ENCODE peak calls at places on chromosomes 13 and 19, in six cellular contexts. T is H1, Z is GM12878, J is GM12892, P is HepG2, X is K562. W is an unnamed sample.

GRCh38 chr13:44840131-44840530 is 149.1 kb downstream of the NUFIP1 start:
- DNase-seq in T (no peak), Z (no peak), J (no peak), P (no peak), X (no peak), W (no peak)

GRCh38 chr13:51249767-51250741 is 27.9 kb downstream of the FAM124A start:
- DNase-seq in T (no peak), Z (no peak), J (no peak), P (peak), X (no peak), W (peak)

GRCh38 chr19:959935-960502 is 24.1 kb upstream of the WDR18 start:
- DNase-seq in T (no peak), Z (no peak), J (no peak), P (peak), X (no peak), W (no peak)

GRCh38 chr19:7415163-7415856 is 66.6 kb downstream of the ARHGEF18 start:
- DNase-seq in T (no peak), Z (no peak), J (no peak), P (peak), X (no peak), W (no peak)

GRCh38 chr13:105806335-105806920 is 729.0 kb downstream of the EFNB2 start:
- DNase-seq in T (no peak), Z (no peak), J (no peak), P (no peak), X (no peak), W (no peak)

GRCh38 chr13:22060187-22060586 is 389.3 kb downstream of the FGF9 start:
- DNase-seq in T (no peak), Z (no peak), J (no peak), P (no peak), X (no peak), W (no peak)

GRCh38 chr19:47492571-47493377 is 8.8 kb upstream of the KPTN start:
- DNase-seq in T (no peak), Z (no peak), J (no peak), P (no peak), X (no peak), W (no peak)

GRCh38 chr19:8363803-8364771 is at the start of gene ANGPTL4:
- DNase-seq in T (no peak), Z (no peak), J (no peak), P (no peak), X (peak), W (no peak)

GRCh38 chr13:80342541-80343371 is 1.8 kb upstream of the SPRY2 start:
- DNase-seq in T (no peak), Z (no peak), J (no peak), P (peak), X (peak), W (no peak)

GRCh38 chr13:31905896-31906295 is 125.7 kb upstream of the FRY start:
- DNase-seq in T (no peak), Z (no peak), J (no peak), P (no peak), X (no peak), W (no peak)

GRCh38 chr19:6551607-6552450 is 21.0 kb downstream of the TNFSF9 start:
- DNase-seq in T (no peak), Z (no peak), J (peak), P (peak), X (peak), W (peak)

GRCh38 chr13:27176772-27177171 is 5.2 kb upstream of the USP12 start:
- DNase-seq in T (no peak), Z (no peak), J (no peak), P (no peak), X (no peak), W (no peak)

GRCh38 chr13:106772202-106772601 is 204.3 kb upstream of the ARGLU1 start:
- DNase-seq in T (no peak), Z (no peak), J (no peak), P (no peak), X (no peak), W (no peak)

GRCh38 chr19:50377051-50377441 is 789 bp downstream of the NR1H2 start:
- DNase-seq in T (no peak), Z (no peak), J (no peak), P (peak), X (peak), W (no peak)

GRCh38 chr19:45008554-45008953 is 7.3 kb downstream of the RELB start:
- DNase-seq in T (no peak), Z (no peak), J (no peak), P (no peak), X (peak), W (no peak)

GRCh38 chr19:45103200-45103624 is 10.2 kb downstream of the PPP1R37 start:
- DNase-seq in T (no peak), Z (no peak), J (no peak), P (no peak), X (no peak), W (no peak)

GRCh38 chr19:35757749-35758608 is at the start of gene PROSER3:
- DNase-seq in T (peak), Z (peak), J (peak), P (peak), X (peak), W (peak)

GRCh38 chr13:41384749-41385503 is 72.4 kb upstream of the RGCC start:
- DNase-seq in T (no peak), Z (no peak), J (no peak), P (no peak), X (peak), W (no peak)

GRCh38 chr19:10290876-10291553 is 1.3 kb downstream of the ICAM5 start:
- DNase-seq in T (no peak), Z (no peak), J (no peak), P (peak), X (peak), W (no peak)

GRCh38 chr13:83350569-83350968 is 531.7 kb downstream of the SLITRK1 start:
- DNase-seq in T (no peak), Z (no peak), J (no peak), P (no peak), X (no peak), W (no peak)

GRCh38 chr19:46426035-46426505 is 2.7 kb downstream of the PNMA8C start:
- DNase-seq in T (no peak), Z (no peak), J (no peak), P (peak), X (no peak), W (no peak)

GRCh38 chr13:90984737-90985136 is 362.8 kb upstream of the MIR17HG start:
- DNase-seq in T (no peak), Z (no peak), J (no peak), P (no peak), X (no peak), W (no peak)

GRCh38 chr13:94481966-94482365 is 2.5 kb upstream of the DCT start:
- DNase-seq in T (no peak), Z (no peak), J (no peak), P (peak), X (no peak), W (no peak)

GRCh38 chr19:47036233-47036651 is 12.2 kb downstream of the TMEM160 start:
- DNase-seq in T (no peak), Z (no peak), J (no peak), P (no peak), X (peak), W (no peak)

GRCh38 chr13:98397861-98398260 is 179.0 kb downstream of the STK24 start:
- DNase-seq in T (no peak), Z (no peak), J (no peak), P (no peak), X (no peak), W (no peak)

DNA sequence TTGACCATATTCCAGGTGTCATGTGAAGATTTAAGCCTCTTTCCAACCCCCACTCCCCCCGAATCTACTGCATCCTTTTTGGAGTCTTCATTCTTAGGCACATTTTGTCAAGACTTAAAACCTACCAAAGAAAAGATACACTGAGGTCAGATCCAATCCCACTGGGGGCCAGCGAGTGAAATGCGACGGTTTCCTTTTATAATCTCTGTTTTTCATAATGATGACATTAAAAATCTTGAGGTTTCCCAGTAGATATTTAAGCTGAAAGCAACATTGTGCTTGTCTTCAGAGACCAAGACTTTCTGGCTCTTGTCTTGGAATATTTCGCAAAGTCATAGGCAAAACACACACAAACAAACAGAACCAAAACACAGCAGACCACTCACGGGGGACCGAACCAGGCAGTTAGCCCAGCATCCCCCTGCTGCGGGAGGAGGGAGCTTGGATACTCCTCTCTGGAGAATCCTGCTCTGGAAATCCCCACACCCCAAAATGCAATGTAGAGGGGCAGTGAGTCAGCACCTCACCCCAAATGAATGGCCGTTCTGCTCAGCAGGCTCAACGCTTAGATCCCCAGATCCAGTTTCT is 521 bp upstream of the GAS6 start:
- DNase-seq in T (no peak), Z (no peak), J (no peak), P (no peak), X (no peak), W (no peak)
- TF ChIP-seq TAF1 in T (no peak), Z (no peak), J (no peak), P (no peak), X (no peak), W (no peak)

GRCh38 chr19:52691215-52691610 is 43.6 kb downstream of the ZNF611 start:
- DNase-seq in T (no peak), Z (no peak), J (no peak), P (no peak), X (peak), W (no peak)

GRCh38 chr19:52689804-52690394 is 44.9 kb downstream of the ZNF611 start:
- DNase-seq in T (no peak), Z (no peak), J (peak), P (no peak), X (peak), W (no peak)

GRCh38 chr19:52692431-52693008 is 42.3 kb downstream of the ZNF611 start:
- DNase-seq in T (no peak), Z (no peak), J (no peak), P (no peak), X (peak), W (no peak)

GRCh38 chr19:52691737-52692136 is 43.1 kb downstream of the ZNF611 start:
- DNase-seq in T (no peak), Z (peak), J (no peak), P (no peak), X (peak), W (no peak)

GRCh38 chr19:52690395-52691214 is 44.2 kb downstream of the ZNF611 start:
- DNase-seq in T (peak), Z (peak), J (peak), P (peak), X (peak), W (peak)
- TF ChIP-seq POLR2A in T (no peak), Z (peak), J (peak), P (peak), X (peak), W (no peak)

DNA sequence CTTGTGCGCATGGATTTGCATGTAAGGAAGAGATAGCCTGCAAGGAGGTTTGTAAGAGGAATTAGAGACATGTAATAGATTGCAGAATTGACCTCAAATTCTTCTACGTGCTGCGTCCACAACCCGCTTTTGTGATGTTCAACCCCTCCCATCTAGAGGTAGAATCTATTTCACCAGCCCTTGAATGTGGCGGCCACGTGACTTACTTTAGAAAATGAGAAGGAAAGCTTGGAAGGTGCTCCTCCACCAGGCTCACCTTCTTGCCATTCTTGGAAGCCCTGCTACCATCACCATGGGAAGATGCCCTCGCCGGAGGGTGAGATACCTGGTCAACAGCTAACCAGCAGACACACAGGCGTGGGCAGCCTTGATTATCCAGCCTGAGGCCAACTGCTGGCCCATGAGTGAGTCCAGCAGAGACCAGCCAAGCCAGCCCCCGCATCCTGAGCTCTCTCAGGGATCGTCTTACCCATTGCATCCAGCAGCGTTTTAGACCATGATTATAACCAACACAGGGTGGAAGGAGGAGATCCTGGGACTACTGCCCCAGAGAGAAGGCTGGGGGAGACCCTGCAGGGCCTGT is 7.6 kb upstream of the PEPD start:
- DNase-seq in T (no peak), Z (no peak), J (no peak), P (no peak), X (no peak), W (no peak)
- TF ChIP-seq TAF1 in T (no peak), Z (no peak), J (no peak), P (no peak), X (no peak), W (no peak)

DNA sequence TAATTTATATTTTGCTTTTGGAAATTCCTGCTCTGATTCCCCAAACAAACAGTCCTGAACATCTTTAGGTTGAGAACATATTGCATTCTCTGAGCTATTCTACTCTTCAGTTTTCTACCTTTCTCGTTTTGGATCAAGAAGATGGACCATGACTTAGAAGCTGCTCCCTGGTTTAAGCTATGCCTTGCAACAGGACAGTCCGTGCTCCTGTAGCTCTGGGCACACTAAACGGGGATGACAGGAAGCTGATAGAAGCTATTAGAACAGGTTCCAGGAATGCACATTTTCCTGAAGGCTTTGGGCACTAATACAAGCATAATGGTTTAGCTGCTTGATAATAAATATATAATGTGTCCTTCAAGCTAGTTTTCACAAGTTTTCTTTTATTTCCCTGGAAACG is 385.2 kb downstream of the HS6ST3 start:
- DNase-seq in T (no peak), Z (no peak), J (no peak), P (no peak), X (no peak), W (no peak)
- TF ChIP-seq POLR2A in T (no peak), Z (no peak), J (no peak), P (no peak), X (no peak), W (no peak)

GRCh38 chr19:18340237-18340989 is at the start of gene PGPEP1:
- DNase-seq in T (no peak), Z (no peak), J (peak), P (no peak), X (peak), W (peak)
- TF ChIP-seq TAF1 in T (peak), Z (no peak), J (no peak), P (peak), X (peak), W (no peak)

GRCh38 chr13:33815011-33815550 is 2.9 kb upstream of the RFC3 start:
- DNase-seq in T (no peak), Z (no peak), J (no peak), P (peak), X (no peak), W (no peak)

GRCh38 chr13:33817513-33817842 is 471 bp upstream of the RFC3 start:
- DNase-seq in T (no peak), Z (no peak), J (no peak), P (no peak), X (no peak), W (no peak)

GRCh38 chr13:33816912-33817311 is 1.0 kb upstream of the RFC3 start:
- DNase-seq in T (no peak), Z (no peak), J (no peak), P (no peak), X (no peak), W (no peak)

GRCh38 chr13:33817843-33818661 is at the start of gene RFC3:
- DNase-seq in T (peak), Z (peak), J (peak), P (peak), X (peak), W (peak)
- TF ChIP-seq POLR2A in T (peak), Z (peak), J (peak), P (peak), X (peak), W (peak)

GRCh38 chr19:4059931-4060620 is 6.6 kb downstream of the ZBTB7A start:
- DNase-seq in T (no peak), Z (peak), J (peak), P (no peak), X (peak), W (no peak)
- TF ChIP-seq TAF1 in T (no peak), Z (no peak), J (no peak), P (no peak), X (no peak), W (no peak)

DNA sequence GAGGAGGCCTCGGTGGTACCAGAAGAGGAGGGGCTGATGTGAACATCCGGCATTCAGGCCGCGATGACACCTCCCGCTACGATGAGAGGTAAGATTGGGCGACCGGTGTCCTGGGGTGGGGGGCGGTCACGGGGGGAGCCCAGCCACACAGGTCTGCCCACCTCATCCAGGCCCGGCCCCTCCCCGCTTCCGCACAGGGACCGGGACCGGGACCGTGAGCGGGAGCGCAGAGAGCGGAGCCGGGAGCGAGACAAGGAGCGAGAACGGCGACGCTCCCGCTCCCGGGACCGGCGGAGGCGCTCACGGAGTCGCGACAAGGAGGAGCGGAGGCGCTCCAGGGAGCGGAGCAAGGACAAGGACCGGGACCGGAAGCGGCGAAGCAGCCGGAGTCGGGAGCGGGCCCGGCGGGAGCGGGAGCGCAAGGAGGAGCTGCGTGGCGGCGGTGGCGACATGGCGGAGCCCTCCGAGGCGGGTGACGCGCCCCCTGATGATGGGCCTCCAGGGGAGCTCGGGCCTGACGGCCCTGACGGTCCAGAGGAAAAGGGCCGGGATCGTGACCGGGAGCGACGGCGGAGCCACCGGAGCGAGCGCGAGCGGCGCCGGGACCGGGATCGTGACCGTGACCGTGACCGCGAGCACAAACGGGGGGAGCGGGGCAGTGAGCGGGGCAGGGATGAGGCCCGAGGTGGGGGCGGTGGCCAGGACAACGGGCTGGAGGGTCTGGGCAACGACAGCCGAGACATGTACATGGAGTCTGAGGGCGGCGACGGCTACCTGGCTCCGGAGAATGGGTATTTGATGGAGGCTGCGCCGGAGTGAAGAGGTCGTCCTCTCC is 6.3 kb upstream of the LIN7B start:
- DNase-seq in T (no peak), Z (no peak), J (no peak), P (no peak), X (no peak), W (no peak)
- TF ChIP-seq POLR2A in T (no peak), Z (peak), J (no peak), P (no peak), X (no peak), W (no peak)

W was measured in GM12891.